ENCODE peak calls at places on chromosomes 3 and 15, in eight cellular contexts. K is H9, J is HepG2, P is right lobe of liver, N is mammary epithelial cell, S is tibial artery, D is GM23338, E is fibroblast of lung. U is an unnamed sample.

GRCh38 chr3:13705051-13705450 is 156.1 kb downstream of the FBLN2 start:
- DNase-seq in D (no peak), K (no peak), J (no peak), N (no peak), E (no peak), P (no peak), S (peak; percentile 15), U (no peak)

GRCh38 chr3:45258317-45258716 is 32.2 kb upstream of the TMEM158 start:
- DNase-seq in P (no peak), N (no peak), J (no peak), E (no peak), D (no peak), K (no peak), S (no peak), U (no peak)

GRCh38 chr3:169992156-169992555 is 25.5 kb downstream of the SEC62 start:
- DNase-seq in K (no peak), P (no peak), D (no peak), E (no peak), S (no peak), J (no peak), N (no peak), U (no peak)

GRCh38 chr3:107506458-107506857 is 16.3 kb upstream of the BBX start:
- DNase-seq in E (peak; percentile 17), P (no peak), K (no peak), J (no peak), N (peak; percentile 12), D (no peak), S (no peak), U (no peak)

GRCh38 chr3:157447026-157447694 is 10.5 kb downstream of the PTX3 start:
- DNase-seq in E (peak; percentile 81), N (peak; percentile 17), D (peak; percentile 16), P (no peak), J (no peak), K (no peak), S (no peak), U (no peak)

GRCh38 chr3:143081844-143082778 is 37.5 kb upstream of the CHST2 start:
- DNase-seq in N (no peak), D (no peak), S (no peak), K (no peak), P (no peak), E (no peak), J (no peak), U (no peak)

GRCh38 chr3:105118905-105119304 is 247.8 kb upstream of the ALCAM start:
- DNase-seq in J (no peak), S (no peak), N (peak; percentile 51), K (no peak), D (no peak), E (peak; percentile 20), P (no peak), U (no peak)

GRCh38 chr3:69738859-69739203 is 433 bp upstream of the MITF start:
- DNase-seq in S (peak; percentile 41), P (no peak), K (no peak), N (no peak), D (no peak), J (no peak), E (no peak), U (no peak)

GRCh38 chr3:195059006-195059350 is 212.0 kb downstream of the XXYLT1 start:
- DNase-seq in J (no peak), E (no peak), S (peak; percentile 17), D (no peak), N (no peak), P (peak; percentile 58), K (no peak), U (no peak)

GRCh38 chr3:46900356-46900755 is 22.8 kb downstream of the PTH1R start:
- DNase-seq in S (no peak), K (no peak), J (no peak), D (no peak), P (no peak), N (no peak), E (no peak), U (no peak)

GRCh38 chr15:89179966-89180875 is 41.2 kb downstream of the RLBP1 start:
- DNase-seq in E (no peak), P (no peak), K (no peak), J (no peak), D (no peak), S (no peak), N (peak; percentile 42), U (no peak)

GRCh38 chr15:75203017-75203907 is 1.6 kb downstream of the C15orf39 start:
- DNase-seq in P (no peak), J (no peak), S (no peak), D (no peak), N (peak; percentile 25), K (no peak), E (peak; percentile 33), U (no peak)

GRCh38 chr15:75531041-75531450 is 48.1 kb downstream of the PTPN9 start:
- DNase-seq in E (peak; percentile 54), K (no peak), N (peak; percentile 44), S (peak; percentile 63), J (no peak), D (no peak), P (no peak), U (no peak)

GRCh38 chr3:188926141-188926540 is 245.6 kb upstream of the TPRG1 start:
- DNase-seq in E (peak; percentile 40), D (no peak), N (no peak), S (no peak), J (no peak), K (no peak), P (no peak), U (no peak)

GRCh38 chr15:87582169-87582568 is 674.4 kb downstream of the NTRK3 start:
- DNase-seq in N (no peak), D (peak; percentile 56), J (no peak), E (no peak), K (no peak), S (no peak), P (no peak), U (no peak)

GRCh38 chr15:63191895-63192603 is 2.6 kb downstream of the RAB8B start:
- DNase-seq in P (no peak), N (no peak), J (no peak), K (no peak), S (no peak), D (no peak), E (no peak), U (no peak)

GRCh38 chr3:66037986-66038369 is 740 bp downstream of the MAGI1 start:
- DNase-seq in S (no peak), P (peak; percentile 61), E (no peak), J (no peak), N (peak; percentile 38), D (no peak), K (no peak), U (peak; percentile 53)

GRCh38 chr3:127600749-127601456 is 2.7 kb downstream of the MCM2 start:
- DNase-seq in N (no peak), E (no peak), K (no peak), J (no peak), S (no peak), D (no peak), P (no peak), U (no peak)
- TF ChIP-seq CTCF in N (no peak), E (no peak), K (no peak), J (no peak), S (no peak), D (no peak), P (no peak), U (no peak)

DNA sequence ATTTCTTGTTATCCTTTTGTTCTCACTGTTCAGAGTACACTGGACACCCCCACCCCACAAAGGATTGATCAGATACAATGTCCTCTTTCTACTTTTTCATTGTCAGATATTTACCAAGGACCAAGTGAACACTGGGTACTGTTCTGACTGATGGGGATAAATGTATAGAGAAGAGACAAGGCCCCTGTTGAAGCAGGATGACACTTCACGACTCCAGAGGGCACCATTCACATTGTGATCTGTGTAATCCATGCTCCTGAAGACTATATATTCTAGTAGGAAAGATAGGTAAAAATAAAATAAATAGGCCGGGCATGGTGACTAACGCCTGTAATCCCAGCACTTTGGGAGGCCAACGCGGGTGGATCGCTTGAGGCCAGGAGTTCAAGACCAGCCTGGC is 7.2 kb upstream of the CRYGS start:
- DNase-seq in K (no peak), S (no peak), J (no peak), N (no peak), P (no peak), E (no peak), D (no peak), U (no peak)
- TF ChIP-seq CTCF in K (no peak), S (no peak), J (peak; percentile 23), N (no peak), P (no peak), E (no peak), D (peak; percentile 31), U (no peak)

GRCh38 chr3:168884353-168884903 is 779.1 kb downstream of the MECOM start:
- DNase-seq in N (peak; percentile 91), D (no peak), P (no peak), E (peak; percentile 90), J (no peak), K (no peak), S (peak; percentile 29), U (no peak)

GRCh38 chr3:168888781-168889180 is 774.7 kb downstream of the MECOM start:
- DNase-seq in N (peak; percentile 28), J (no peak), D (no peak), E (no peak), P (no peak), S (no peak), K (no peak), U (no peak)

GRCh38 chr3:168894204-168894603 is 769.3 kb downstream of the MECOM start:
- DNase-seq in D (no peak), K (no peak), S (no peak), N (no peak), E (no peak), J (peak; percentile 80), P (no peak), U (no peak)

GRCh38 chr3:168885028-168885427 is 778.5 kb downstream of the MECOM start:
- DNase-seq in P (no peak), K (no peak), E (peak; percentile 11), D (no peak), J (no peak), S (no peak), N (peak; percentile 77), U (no peak)

DNA sequence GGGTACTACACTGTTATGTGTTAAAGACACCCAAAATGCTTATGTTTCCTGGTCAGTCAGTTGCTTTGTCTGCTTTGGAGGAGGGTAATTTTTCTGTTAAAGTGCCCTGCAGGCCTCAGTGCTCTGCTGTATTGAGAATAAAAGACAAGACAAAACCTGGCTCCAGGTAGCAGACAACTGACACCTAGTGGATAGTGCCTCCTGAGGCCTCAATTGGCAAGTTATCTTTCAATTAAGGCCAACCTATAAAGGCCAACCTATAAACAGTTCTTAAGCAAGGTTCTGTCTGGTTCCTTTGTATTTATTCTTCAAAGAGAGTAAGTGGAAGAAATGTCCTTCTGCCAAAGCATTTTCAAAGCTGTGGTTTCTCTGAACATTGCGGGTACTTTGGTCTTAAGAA is 773.8 kb downstream of the MECOM start:
- DNase-seq in P (no peak), E (no peak), D (peak; percentile 59), J (peak; percentile 30), K (peak; percentile 35), N (peak; percentile 29), S (no peak), U (no peak)
- TF ChIP-seq CTCF in P (no peak), E (no peak), D (peak; percentile 62), J (peak; percentile 37), K (peak; percentile 58), N (peak; percentile 62), S (no peak), U (no peak)

DNA sequence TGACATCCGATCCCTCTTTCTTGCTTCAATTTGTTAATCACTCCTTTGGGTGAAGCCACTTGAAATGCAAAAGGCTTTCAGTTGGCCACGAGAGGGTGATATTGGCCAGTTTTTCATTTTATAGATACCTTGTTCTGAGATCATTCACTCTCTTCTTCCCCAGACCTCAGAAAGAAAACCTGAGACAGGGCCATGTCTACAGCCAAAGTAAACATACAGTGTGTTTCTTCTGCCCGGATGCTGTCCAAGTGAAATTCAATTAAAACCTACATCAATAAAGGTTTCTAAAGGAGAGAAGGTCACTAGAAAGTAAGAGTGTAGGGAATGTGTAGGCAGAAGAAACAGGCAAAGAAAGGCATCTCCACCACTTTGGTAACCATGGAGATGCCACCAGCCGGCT is 39.5 kb upstream of the FMN1 start:
- DNase-seq in D (peak; percentile 72), J (peak; percentile 15), S (no peak), P (no peak), E (peak; percentile 63), N (peak; percentile 67), K (no peak), U (no peak)
- TF ChIP-seq CTCF in D (peak; percentile 60), J (peak; percentile 35), S (peak; percentile 26), P (peak; percentile 32), E (peak; percentile 55), N (peak; percentile 68), K (peak; percentile 69), U (peak; percentile 50)

U was measured in nephron progenitor cell.